ENCODE peak calls at places on chromosome 10, in five cellular contexts. L is HAP-1; D is upper lobe of right lung; A is CD8-positive, alpha-beta memory T cell; I is left ventricle myocardium inferior. G is an unnamed sample. For H3K27me3 and H3K36me3, the result is how much of the 10 kb centered on the place peaks cover.

GRCh38 chr10:24394479-24395190 is 185.7 kb downstream of the KIAA1217 start:
- DNase-seq in A (no peak), D (no peak), I (no peak), L (no peak), G (no peak)

GRCh38 chr10:17062009-17062408 is 67.6 kb downstream of the CUBN start:
- DNase-seq in L (no peak), D (no peak), I (no peak), A (no peak), G (no peak)

GRCh38 chr10:2949948-2950354 is 117.4 kb upstream of the PFKP start:
- DNase-seq in A (no peak), I (no peak), L (no peak), D (no peak), G (peak)

GRCh38 chr10:122232781-122233180 is 38.3 kb upstream of the BTBD16 start:
- DNase-seq in I (no peak), D (no peak), L (no peak), A (no peak), G (no peak)

GRCh38 chr10:5960070-5960972 is 17.0 kb downstream of the IL15RA start:
- DNase-seq in L (no peak), I (no peak), A (no peak), D (peak), G (no peak)

GRCh38 chr10:118792501-118792900 is 37.7 kb upstream of the CACUL1 start:
- DNase-seq in L (no peak), I (no peak), D (no peak), A (no peak), G (peak)

GRCh38 chr10:88042162-88043100 is 179.0 kb downstream of the PTEN start:
- DNase-seq in I (no peak), A (no peak), D (no peak), L (no peak), G (no peak)

GRCh38 chr10:69644658-69645295 is 14.7 kb downstream of the FAM241B start:
- DNase-seq in I (peak), L (peak), D (peak), A (no peak), G (peak)

GRCh38 chr10:12925845-12926244 is 75.7 kb downstream of the CCDC3 start:
- DNase-seq in A (no peak), D (no peak), L (no peak), I (no peak), G (no peak)

GRCh38 chr10:94613-95012 is 40.6 kb upstream of the ZMYND11 start:
- DNase-seq in L (no peak), I (no peak), D (no peak), A (no peak), G (no peak)

GRCh38 chr10:5284311-5285057 is 80.3 kb upstream of the UCN3 start:
- DNase-seq in L (no peak), D (no peak), I (no peak), A (no peak), G (no peak)

GRCh38 chr10:88865281-88865876 is 13.7 kb upstream of the ANKRD22 start:
- DNase-seq in L (no peak), D (no peak), I (no peak), A (no peak), G (no peak)

GRCh38 chr10:96450514-96451207 is 63.1 kb downstream of the TLL2 start:
- DNase-seq in D (no peak), A (no peak), I (no peak), L (peak), G (no peak)
- H3K4me3 ChIP-seq in D (no peak), A (no peak), I (no peak), L (no peak), G (no peak)

GRCh38 chr10:33036670-33037069 is 78.6 kb upstream of the ITGB1 start:
- DNase-seq in A (no peak), I (no peak), L (no peak), D (no peak), G (no peak)
- H3K27me3 ChIP-seq in A (under half), I (under half), L (under half), D (under half), G (under half)

GRCh38 chr10:46230615-46231014 is 56.2 kb upstream of the ANTXRL start:
- DNase-seq in L (no peak), D (no peak), A (no peak), I (no peak), G (no peak)
- H3K36me3 ChIP-seq in L (under half), D (under half), A (under half), I (under half), G (under half)

GRCh38 chr10:128070721-128071416 is 55.4 kb downstream of the MKI67 start:
- DNase-seq in A (no peak), D (peak), I (no peak), L (no peak), G (no peak)
- H3K4me3 ChIP-seq in A (no peak), D (no peak), I (no peak), L (no peak), G (no peak)

GRCh38 chr10:112990271-112990670 is 40.2 kb downstream of the TCF7L2 start:
- DNase-seq in L (no peak), I (no peak), D (no peak), A (no peak), G (peak)
- H3K27me3 ChIP-seq in L (under half), I (under half), D (under half), A (under half), G (under half)

DNA sequence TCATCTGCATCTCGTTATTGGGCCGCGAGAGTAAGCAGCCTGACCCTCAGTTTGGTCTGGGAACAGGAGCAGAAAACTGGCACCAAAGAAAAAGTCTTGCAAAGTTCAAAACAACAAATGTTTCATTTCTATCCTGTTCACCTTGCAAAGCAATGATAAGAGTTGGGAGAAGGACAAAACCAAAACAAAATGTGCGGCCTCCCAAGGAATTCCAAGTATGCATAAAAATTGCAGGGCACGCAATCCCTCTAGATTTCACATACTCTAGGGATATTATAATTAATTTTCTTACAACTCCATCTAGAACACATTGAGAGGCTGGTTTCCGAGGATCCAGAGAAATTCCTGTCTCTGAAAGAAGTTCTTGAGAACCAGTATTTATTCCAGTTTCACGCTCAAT is 20.1 kb downstream of the CHUK start:
- DNase-seq in I (no peak), A (no peak), L (peak), D (no peak), G (no peak)
- H3K36me3 ChIP-seq in I (half or more), A (under half), L (half or more), D (half or more), G (under half)

GRCh38 chr10:71767420-71768035 is 5.8 kb downstream of the VSIR start:
- DNase-seq in D (no peak), A (no peak), I (peak), L (no peak), G (peak)

GRCh38 chr10:71771204-71771603 is 2.1 kb downstream of the VSIR start:
- DNase-seq in L (no peak), I (peak), A (no peak), D (no peak), G (no peak)

GRCh38 chr10:71770255-71770654 is 3.1 kb downstream of the VSIR start:
- DNase-seq in D (no peak), L (no peak), A (no peak), I (no peak), G (peak)

GRCh38 chr10:71770789-71771188 is 2.5 kb downstream of the VSIR start:
- DNase-seq in D (no peak), A (no peak), L (no peak), I (no peak), G (no peak)

DNA sequence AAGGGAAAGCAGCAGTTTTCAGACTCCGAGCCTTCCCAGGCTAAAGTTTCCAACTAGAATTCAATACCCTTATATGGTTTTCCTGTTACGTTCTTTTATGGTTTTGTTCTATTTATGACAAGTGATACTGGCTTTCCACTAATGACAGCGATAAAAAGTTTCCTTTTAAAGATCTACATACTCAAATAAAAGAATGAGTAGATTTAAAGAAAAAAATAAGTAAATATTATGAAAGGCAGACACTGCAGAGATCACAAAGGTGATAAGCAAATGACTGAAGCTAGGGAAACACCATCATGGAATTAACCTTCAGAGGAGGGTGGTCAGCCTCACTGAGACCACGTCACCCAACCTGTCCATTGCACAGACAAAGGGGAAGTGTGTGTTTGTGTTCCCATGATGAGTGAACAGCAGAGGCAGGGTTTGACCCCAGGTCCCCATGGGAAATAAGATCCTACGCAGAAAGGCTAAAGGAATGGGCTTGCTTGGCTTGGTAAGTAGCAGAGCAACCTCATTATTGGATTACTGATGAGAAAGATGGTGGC is 4.0 kb downstream of the VSIR start:
- DNase-seq in A (no peak), D (no peak), I (no peak), L (no peak), G (no peak)
- H3K4me3 ChIP-seq in A (peak), D (peak), I (peak), L (no peak), G (no peak)

G was measured in MG63.